ENCODE peak calls at places on chromosomes 5 and 9, in seven cellular contexts. One of them, this sample, is unnamed.

GRCh38 chr9:130854086-130854485 is 19.0 kb downstream of the ABL1 start:
- DNase-seq in transverse colon: no peak
- DNase-seq in lower leg skin: no peak
- DNase-seq in KG1: no peak
- DNase-seq in activated CD8-positive, alpha-beta memory T cell treated with anti-CD3 and anti-CD28 coated beads for 4 hours: no peak
- DNase-seq in HFF-Myc: no peak
- DNase-seq in AG04449: no peak
- DNase-seq in this sample: no peak

GRCh38 chr5:27511061-27511460 is 472.7 kb upstream of the CDH9 start:
- DNase-seq in transverse colon: no peak
- DNase-seq in lower leg skin: no peak
- DNase-seq in KG1: no peak
- DNase-seq in activated CD8-positive, alpha-beta memory T cell treated with anti-CD3 and anti-CD28 coated beads for 4 hours: no peak
- DNase-seq in HFF-Myc: no peak
- DNase-seq in AG04449: no peak
- DNase-seq in this sample: no peak

GRCh38 chr5:4533457-4534105 is 606.5 kb upstream of the ADAMTS16 start:
- DNase-seq in transverse colon: no peak
- DNase-seq in lower leg skin: no peak
- DNase-seq in KG1: no peak
- DNase-seq in activated CD8-positive, alpha-beta memory T cell treated with anti-CD3 and anti-CD28 coated beads for 4 hours: no peak
- DNase-seq in HFF-Myc: no peak
- DNase-seq in AG04449: no peak
- DNase-seq in this sample: no peak

GRCh38 chr5:88691945-88692868 is 190.8 kb downstream of the MEF2C start:
- DNase-seq in transverse colon: no peak
- DNase-seq in lower leg skin: no peak
- DNase-seq in KG1: no peak
- DNase-seq in activated CD8-positive, alpha-beta memory T cell treated with anti-CD3 and anti-CD28 coated beads for 4 hours: no peak
- DNase-seq in HFF-Myc: no peak
- DNase-seq in AG04449: no peak
- DNase-seq in this sample: no peak

GRCh38 chr5:28473531-28474107 is 1435.2 kb upstream of the CDH9 start:
- DNase-seq in transverse colon: no peak
- DNase-seq in lower leg skin: no peak
- DNase-seq in KG1: no peak
- DNase-seq in activated CD8-positive, alpha-beta memory T cell treated with anti-CD3 and anti-CD28 coated beads for 4 hours: no peak
- DNase-seq in HFF-Myc: no peak
- DNase-seq in AG04449: no peak
- DNase-seq in this sample: no peak

GRCh38 chr5:140855772-140856674 is at the start of gene PCDHA10:
- DNase-seq in transverse colon: no peak
- DNase-seq in lower leg skin: no peak
- DNase-seq in KG1: no peak
- DNase-seq in activated CD8-positive, alpha-beta memory T cell treated with anti-CD3 and anti-CD28 coated beads for 4 hours: no peak
- DNase-seq in HFF-Myc: no peak
- DNase-seq in AG04449: no peak
- DNase-seq in this sample: no peak

GRCh38 chr5:138903113-138903789 is 28.1 kb upstream of the LRRTM2 start:
- DNase-seq in transverse colon: no peak
- DNase-seq in lower leg skin: no peak
- DNase-seq in KG1: no peak
- DNase-seq in activated CD8-positive, alpha-beta memory T cell treated with anti-CD3 and anti-CD28 coated beads for 4 hours: no peak
- DNase-seq in HFF-Myc: no peak
- DNase-seq in AG04449: peak
- DNase-seq in this sample: peak

GRCh38 chr9:71270554-71270953 is 149.1 kb upstream of the TRPM3 start:
- DNase-seq in transverse colon: no peak
- DNase-seq in lower leg skin: no peak
- DNase-seq in KG1: no peak
- DNase-seq in activated CD8-positive, alpha-beta memory T cell treated with anti-CD3 and anti-CD28 coated beads for 4 hours: no peak
- DNase-seq in HFF-Myc: no peak
- DNase-seq in AG04449: no peak
- DNase-seq in this sample: no peak

GRCh38 chr9:69606089-69606488 is 66.1 kb downstream of the APBA1 start:
- DNase-seq in transverse colon: no peak
- DNase-seq in lower leg skin: no peak
- DNase-seq in KG1: no peak
- DNase-seq in activated CD8-positive, alpha-beta memory T cell treated with anti-CD3 and anti-CD28 coated beads for 4 hours: no peak
- DNase-seq in HFF-Myc: no peak
- DNase-seq in AG04449: no peak
- DNase-seq in this sample: no peak

GRCh38 chr9:37163299-37163698 is 42.9 kb downstream of the ZCCHC7 start:
- DNase-seq in transverse colon: no peak
- DNase-seq in lower leg skin: no peak
- DNase-seq in KG1: no peak
- DNase-seq in activated CD8-positive, alpha-beta memory T cell treated with anti-CD3 and anti-CD28 coated beads for 4 hours: no peak
- DNase-seq in HFF-Myc: no peak
- DNase-seq in AG04449: no peak
- DNase-seq in this sample: no peak

GRCh38 chr5:141521244-141521781 is 32.4 kb downstream of the PCDHGC5 start:
- DNase-seq in transverse colon: peak
- DNase-seq in lower leg skin: no peak
- DNase-seq in KG1: no peak
- DNase-seq in activated CD8-positive, alpha-beta memory T cell treated with anti-CD3 and anti-CD28 coated beads for 4 hours: no peak
- DNase-seq in HFF-Myc: peak
- DNase-seq in AG04449: peak
- DNase-seq in this sample: peak

GRCh38 chr5:150035139-150035893 is 34.8 kb downstream of the HMGXB3 start:
- DNase-seq in transverse colon: no peak
- DNase-seq in lower leg skin: no peak
- DNase-seq in KG1: no peak
- DNase-seq in activated CD8-positive, alpha-beta memory T cell treated with anti-CD3 and anti-CD28 coated beads for 4 hours: no peak
- DNase-seq in HFF-Myc: no peak
- DNase-seq in AG04449: no peak
- DNase-seq in this sample: no peak

GRCh38 chr9:120080781-120081180 is 499.2 kb downstream of the CDK5RAP2 start:
- DNase-seq in transverse colon: no peak
- DNase-seq in lower leg skin: no peak
- DNase-seq in KG1: no peak
- DNase-seq in activated CD8-positive, alpha-beta memory T cell treated with anti-CD3 and anti-CD28 coated beads for 4 hours: no peak
- DNase-seq in HFF-Myc: no peak
- DNase-seq in AG04449: no peak
- DNase-seq in this sample: no peak

GRCh38 chr5:35369965-35370790 is 139.9 kb upstream of the PRLR start:
- DNase-seq in transverse colon: no peak
- DNase-seq in lower leg skin: no peak
- DNase-seq in KG1: no peak
- DNase-seq in activated CD8-positive, alpha-beta memory T cell treated with anti-CD3 and anti-CD28 coated beads for 4 hours: no peak
- DNase-seq in HFF-Myc: no peak
- DNase-seq in AG04449: no peak
- DNase-seq in this sample: no peak

GRCh38 chr9:130971294-130971849 is 32.3 kb upstream of the FIBCD1 start:
- DNase-seq in transverse colon: no peak
- DNase-seq in lower leg skin: no peak
- DNase-seq in KG1: no peak
- DNase-seq in activated CD8-positive, alpha-beta memory T cell treated with anti-CD3 and anti-CD28 coated beads for 4 hours: no peak
- DNase-seq in HFF-Myc: no peak
- DNase-seq in AG04449: no peak
- DNase-seq in this sample: no peak

This sample was measured in AG04450.